ENCODE peak calls at places on chromosomes 4 and X, in seven cellular contexts. F is H9, H is mesenchymal stem cell, T is IMR-90, Q is mesendoderm, Y is neuronal stem cell, U is H1. N is an unnamed sample.

GRCh38 chr4:7854211-7854610 is 85.5 kb downstream of the AFAP1 start:
- DNase-seq in F (no peak), H (no peak), Q (no peak), U (no peak), T (no peak), Y (no peak), N (no peak)

GRCh38 chrX:24566233-24566632 is 80.9 kb downstream of the PCYT1B start:
- DNase-seq in F (no peak), Q (no peak), Y (no peak), U (no peak), H (no peak), T (no peak), N (no peak)

GRCh38 chrX:47514553-47515235 is 31.7 kb upstream of the ZNF41 start:
- DNase-seq in Y (no peak), Q (no peak), F (no peak), T (peak; percentile 46), U (no peak), H (peak; percentile 85), N (peak; percentile 34)

GRCh38 chrX:9911479-9911878 is 55.7 kb upstream of the CLDN34 start:
- DNase-seq in Q (peak; percentile 22), Y (no peak), T (peak; percentile 80), U (no peak), F (no peak), H (peak; percentile 83), N (peak; percentile 73)

GRCh38 chrX:103734125-103734760 is 23.5 kb downstream of the TMEM31 start:
- DNase-seq in Q (no peak), H (no peak), T (peak; percentile 24), U (no peak), Y (no peak), F (no peak), N (peak; percentile 65)

GRCh38 chr4:53168237-53168636 is 197.6 kb downstream of the SCFD2 start:
- DNase-seq in H (no peak), T (no peak), F (no peak), Q (no peak), Y (no peak), U (no peak), N (no peak)

GRCh38 chrX:1449581-1450149 is 3.0 kb downstream of the ASMTL start:
- DNase-seq in H (no peak), T (no peak), Q (no peak), F (peak; percentile 8), Y (no peak), U (no peak), N (no peak)

GRCh38 chrX:100817340-100817739 is 2.9 kb upstream of the CSTF2 start:
- DNase-seq in T (no peak), Y (no peak), F (no peak), H (no peak), U (no peak), Q (no peak), N (no peak)

GRCh38 chr4:78369691-78370090 is 181.9 kb upstream of the ANXA3 start:
- DNase-seq in Y (no peak), F (peak; percentile 52), T (no peak), Q (peak; percentile 86), H (no peak), U (no peak), N (no peak)

GRCh38 chr4:174553828-174554227 is 31.5 kb upstream of the HPGD start:
- DNase-seq in H (no peak), Q (no peak), F (no peak), Y (no peak), U (no peak), T (no peak), N (no peak)

GRCh38 chrX:153885208-153885787 is 675 bp downstream of the L1CAM start:
- DNase-seq in F (no peak), Q (no peak), T (no peak), U (no peak), Y (no peak), H (no peak), N (no peak)

GRCh38 chr4:72312032-72312650 is 256.9 kb downstream of the ADAMTS3 start:
- DNase-seq in T (peak; percentile 89), F (peak; percentile 57), U (no peak), Q (peak; percentile 92), Y (peak; percentile 12), H (peak; percentile 80), N (peak; percentile 78)

GRCh38 chr4:37682701-37683401 is 3.3 kb downstream of the RELL1 start:
- DNase-seq in F (no peak), T (no peak), U (no peak), Y (no peak), H (peak; percentile 48), Q (no peak), N (peak; percentile 36)

GRCh38 chr4:142474398-142475087 is 371.6 kb downstream of the INPP4B start:
- DNase-seq in F (no peak), H (no peak), U (no peak), Q (no peak), Y (no peak), T (peak; percentile 9), N (peak; percentile 96)

GRCh38 chrX:68999931-69000330 is 165.3 kb downstream of the PJA1 start:
- DNase-seq in T (no peak), Q (no peak), H (no peak), U (no peak), F (no peak), Y (no peak), N (no peak)

GRCh38 chr4:141569141-141569540 is 67.2 kb upstream of the IL15 start:
- DNase-seq in U (no peak), Q (no peak), H (peak; percentile 9), F (no peak), T (peak; percentile 67), Y (no peak), N (no peak)

GRCh38 chrX:53599781-53600396 is 86.6 kb downstream of the HUWE1 start:
- DNase-seq in Y (no peak), T (no peak), U (no peak), Q (no peak), H (no peak), F (no peak), N (no peak)

DNA sequence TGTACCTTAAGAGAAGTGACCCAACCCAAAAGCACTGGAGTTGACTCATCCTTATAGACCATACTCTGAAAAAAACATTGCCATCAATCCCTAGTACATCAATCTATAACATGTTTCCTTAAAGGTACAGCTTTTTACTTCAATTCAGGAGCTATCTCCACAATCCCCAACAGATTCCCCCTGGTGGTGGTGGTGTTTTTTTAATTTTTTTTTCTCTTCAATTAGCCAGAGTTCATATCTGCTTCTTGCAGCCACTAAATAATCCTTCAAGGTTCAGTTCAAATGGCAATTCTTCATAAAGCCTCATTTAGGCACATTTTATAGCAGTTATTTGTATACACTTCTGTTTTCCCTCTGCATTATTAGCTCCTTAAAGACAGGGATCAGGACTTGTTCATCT is 60.7 kb upstream of the KDR start:
- DNase-seq in U (no peak), F (no peak), T (no peak), H (peak; percentile 13), Y (no peak), Q (peak; percentile 34), N (no peak)
- H3K4me1 ChIP-seq in U (peaks cover 12% of the 10 kb centered on the region), F (peaks cover 27% of the 10 kb centered on the region), T (peaks cover 4% of the 10 kb centered on the region), H (peaks cover 3% of the 10 kb centered on the region), Y (peaks cover 23% of the 10 kb centered on the region), Q (peaks cover 10% of the 10 kb centered on the region), N (peaks cover 15% of the 10 kb centered on the region)

GRCh38 chr4:13928214-13928613 is 300.7 kb upstream of the BOD1L1 start:
- DNase-seq in U (no peak), Q (no peak), H (no peak), F (no peak), T (no peak), Y (no peak), N (no peak)
- H3K4ac ChIP-seq in U (no peak overlapping the region), Q (no peak overlapping the region), H (no peak overlapping the region), F (no peak overlapping the region), T (no peak overlapping the region), Y (no peak overlapping the region), N (no peak overlapping the region)

GRCh38 chr4:6443035-6444023 is 29.1 kb downstream of the PPP2R2C start:
- DNase-seq in Q (no peak), F (no peak), T (no peak), H (no peak), U (no peak), Y (no peak), N (no peak)
- H3K27me3 ChIP-seq in Q (no peaks in the 10 kb centered on the region), F (no peaks in the 10 kb centered on the region), T (peaks cover 14% of the 10 kb centered on the region), H (peaks cover 36% of the 10 kb centered on the region), U (no peaks in the 10 kb centered on the region), Y (peaks cover 41% of the 10 kb centered on the region), N (no peaks in the 10 kb centered on the region)

DNA sequence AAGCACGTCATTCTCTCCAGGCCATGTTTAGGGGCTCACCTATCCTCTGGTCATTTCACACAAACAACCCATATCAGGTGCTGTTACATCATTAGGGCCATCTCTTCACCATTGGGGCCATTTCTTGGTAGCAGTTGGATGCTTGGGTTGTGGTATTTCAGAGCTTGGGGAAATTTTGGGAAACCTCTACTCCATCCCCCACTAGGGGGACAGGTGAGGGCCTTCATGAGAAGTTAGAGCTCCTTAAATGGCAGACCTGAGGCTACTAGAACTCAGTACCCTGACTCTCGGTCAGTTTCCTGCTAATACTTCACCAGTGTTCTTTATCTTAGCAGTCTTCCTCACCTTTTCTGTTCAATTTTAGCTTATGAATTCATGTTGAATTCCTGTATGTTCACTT is 50.2 kb downstream of the ZNF827 start:
- DNase-seq in F (no peak), Y (no peak), T (no peak), H (no peak), Q (peak; percentile 82), U (no peak), N (no peak)
- H3K4me1 ChIP-seq in F (peaks cover 27% of the 10 kb centered on the region), Y (peaks cover 31% of the 10 kb centered on the region), T (peaks cover 6% of the 10 kb centered on the region), H (peaks cover 11% of the 10 kb centered on the region), Q (peaks cover 4% of the 10 kb centered on the region), U (peaks cover 18% of the 10 kb centered on the region), N (peaks cover 2% of the 10 kb centered on the region)

DNA sequence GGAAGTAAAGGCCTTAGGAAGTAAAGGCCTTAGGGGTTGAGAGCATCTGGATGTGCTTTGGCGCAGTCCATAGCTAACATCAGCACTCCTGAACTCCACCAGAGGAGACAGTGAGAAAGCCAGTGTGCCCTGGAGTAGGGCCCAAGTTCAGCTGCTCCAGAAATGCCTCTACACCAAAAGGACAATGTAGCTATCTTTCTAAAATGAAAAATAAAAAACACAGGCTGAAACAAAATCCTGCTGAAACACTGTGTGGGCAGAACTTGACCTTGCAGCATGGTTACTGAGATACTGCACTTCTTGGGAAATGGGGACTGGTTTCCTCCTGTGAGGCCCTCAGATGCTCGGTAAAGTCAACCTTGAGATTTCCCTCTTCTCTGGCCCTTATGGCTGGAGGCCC is 29.3 kb downstream of the SH3RF1 start:
- DNase-seq in T (no peak), F (no peak), Q (no peak), Y (no peak), H (no peak), U (no peak), N (no peak)
- H3K4ac ChIP-seq in T (no peak overlapping the region), F (no peak overlapping the region), Q (no peak overlapping the region), Y (no peak overlapping the region), H (no peak overlapping the region), U (no peak overlapping the region), N (peak overlapping the region; percentile 76)